ENCODE peak calls at places on chromosomes 1 and 21, in seven cellular contexts. One of them, this sample, is unnamed.

GRCh38 chr1:2124446-2125198 is 70.0 kb downstream of the FAAP20 start:
- DNase-seq in left lung: peak; percentile 45
- DNase-seq in tibial nerve: no peak
- DNase-seq in AG09309: no peak
- DNase-seq in fibroblast of lung: no peak
- DNase-seq in heart left ventricle: peak; percentile 9
- DNase-seq in ovary: no peak
- DNase-seq in this sample: no peak

GRCh38 chr1:110686188-110686587 is 11.4 kb upstream of the KCNA3 start:
- DNase-seq in tibial nerve: no peak
- DNase-seq in left lung: no peak
- DNase-seq in AG09309: no peak
- DNase-seq in ovary: no peak
- DNase-seq in fibroblast of lung: no peak
- DNase-seq in heart left ventricle: no peak
- DNase-seq in this sample: no peak

GRCh38 chr1:20702416-20702815 is 15.4 kb downstream of the KIF17 start:
- DNase-seq in fibroblast of lung: peak; percentile 21
- DNase-seq in ovary: no peak
- DNase-seq in left lung: no peak
- DNase-seq in heart left ventricle: no peak
- DNase-seq in AG09309: no peak
- DNase-seq in tibial nerve: no peak
- DNase-seq in this sample: no peak

GRCh38 chr1:2384941-2385481 is 6.3 kb downstream of the MORN1 start:
- DNase-seq in ovary: peak; percentile 18
- DNase-seq in fibroblast of lung: no peak
- DNase-seq in heart left ventricle: peak; percentile 30
- DNase-seq in tibial nerve: no peak
- DNase-seq in AG09309: no peak
- DNase-seq in left lung: peak; percentile 25
- DNase-seq in this sample: no peak

GRCh38 chr1:117616967-117617366 is 11.1 kb downstream of the TENT5C start:
- DNase-seq in AG09309: no peak
- DNase-seq in tibial nerve: no peak
- DNase-seq in ovary: no peak
- DNase-seq in fibroblast of lung: no peak
- DNase-seq in left lung: no peak
- DNase-seq in heart left ventricle: no peak
- DNase-seq in this sample: no peak

GRCh38 chr1:165129568-165130164 is 226.8 kb downstream of the LMX1A start:
- DNase-seq in AG09309: no peak
- DNase-seq in fibroblast of lung: peak; percentile 23
- DNase-seq in left lung: peak; percentile 50
- DNase-seq in ovary: peak; percentile 18
- DNase-seq in heart left ventricle: peak; percentile 68
- DNase-seq in tibial nerve: peak; percentile 40
- DNase-seq in this sample: peak; percentile 69

GRCh38 chr1:110893908-110894490 is 21.1 kb downstream of the CD53 start:
- DNase-seq in tibial nerve: no peak
- DNase-seq in left lung: no peak
- DNase-seq in heart left ventricle: no peak
- DNase-seq in fibroblast of lung: no peak
- DNase-seq in AG09309: no peak
- DNase-seq in ovary: no peak
- DNase-seq in this sample: no peak

GRCh38 chr1:206695751-206696150 is 11.0 kb downstream of the MAPKAPK2 start:
- DNase-seq in left lung: no peak
- DNase-seq in ovary: no peak
- DNase-seq in AG09309: no peak
- DNase-seq in tibial nerve: no peak
- DNase-seq in fibroblast of lung: no peak
- DNase-seq in heart left ventricle: no peak
- DNase-seq in this sample: no peak

GRCh38 chr1:226656601-226657277 is 82.3 kb downstream of the ITPKB start:
- DNase-seq in left lung: no peak
- DNase-seq in ovary: no peak
- DNase-seq in fibroblast of lung: peak; percentile 92
- DNase-seq in tibial nerve: no peak
- DNase-seq in heart left ventricle: peak; percentile 29
- DNase-seq in AG09309: peak; percentile 62
- DNase-seq in this sample: no peak

GRCh38 chr1:222711319-222712252 is 705 bp downstream of the AIDA start:
- DNase-seq in heart left ventricle: peak; percentile 65
- DNase-seq in left lung: peak; percentile 62
- DNase-seq in tibial nerve: peak; percentile 51
- DNase-seq in AG09309: no peak
- DNase-seq in fibroblast of lung: peak; percentile 66
- DNase-seq in ovary: peak; percentile 54
- DNase-seq in this sample: peak; percentile 78

GRCh38 chr1:7014640-7014930 is 229.3 kb downstream of the CAMTA1 start:
- DNase-seq in left lung: no peak
- DNase-seq in tibial nerve: no peak
- DNase-seq in heart left ventricle: no peak
- DNase-seq in ovary: no peak
- DNase-seq in AG09309: no peak
- DNase-seq in fibroblast of lung: no peak
- DNase-seq in this sample: no peak

GRCh38 chr1:47416319-47417128 is 439 bp downstream of the FOXE3 start:
- DNase-seq in tibial nerve: no peak
- DNase-seq in left lung: no peak
- DNase-seq in fibroblast of lung: no peak
- DNase-seq in heart left ventricle: no peak
- DNase-seq in ovary: no peak
- DNase-seq in AG09309: no peak
- DNase-seq in this sample: no peak

GRCh38 chr21:32611471-32611997 is 643 bp downstream of the CFAP298 start:
- DNase-seq in heart left ventricle: no peak
- DNase-seq in fibroblast of lung: no peak
- DNase-seq in AG09309: no peak
- DNase-seq in tibial nerve: no peak
- DNase-seq in left lung: no peak
- DNase-seq in ovary: no peak
- DNase-seq in this sample: peak; percentile 23

GRCh38 chr21:44356636-44357035 is 3.2 kb downstream of the TRPM2 start:
- DNase-seq in AG09309: no peak
- DNase-seq in heart left ventricle: no peak
- DNase-seq in fibroblast of lung: no peak
- DNase-seq in ovary: no peak
- DNase-seq in tibial nerve: no peak
- DNase-seq in left lung: no peak
- DNase-seq in this sample: no peak

GRCh38 chr1:12142891-12143630 is 23.7 kb upstream of the TNFRSF1B start:
- DNase-seq in tibial nerve: no peak
- DNase-seq in heart left ventricle: peak; percentile 76
- DNase-seq in left lung: peak; percentile 75
- DNase-seq in AG09309: no peak
- DNase-seq in fibroblast of lung: no peak
- DNase-seq in ovary: peak; percentile 41
- DNase-seq in this sample: no peak

GRCh38 chr1:180247061-180247460 is 17.0 kb downstream of the LHX4 start:
- DNase-seq in fibroblast of lung: no peak
- DNase-seq in AG09309: no peak
- DNase-seq in left lung: no peak
- DNase-seq in heart left ventricle: no peak
- DNase-seq in ovary: no peak
- DNase-seq in tibial nerve: no peak
- DNase-seq in this sample: peak; percentile 73

GRCh38 chr1:189432761-189433160 is 1044.9 kb downstream of the BRINP3 start:
- DNase-seq in ovary: no peak
- DNase-seq in AG09309: no peak
- DNase-seq in fibroblast of lung: no peak
- DNase-seq in tibial nerve: no peak
- DNase-seq in heart left ventricle: no peak
- DNase-seq in left lung: no peak
- DNase-seq in this sample: no peak

GRCh38 chr21:28767523-28767922 is 225.2 kb downstream of the LTN1 start:
- DNase-seq in heart left ventricle: no peak
- DNase-seq in AG09309: no peak
- DNase-seq in tibial nerve: no peak
- DNase-seq in ovary: no peak
- DNase-seq in left lung: no peak
- DNase-seq in fibroblast of lung: no peak
- DNase-seq in this sample: no peak

GRCh38 chr1:194378517-194378916 is 1192.1 kb upstream of the B3GALT2 start:
- DNase-seq in AG09309: no peak
- DNase-seq in heart left ventricle: no peak
- DNase-seq in tibial nerve: no peak
- DNase-seq in left lung: no peak
- DNase-seq in ovary: no peak
- DNase-seq in fibroblast of lung: peak; percentile 17
- DNase-seq in this sample: no peak

GRCh38 chr1:29754608-29755375 is 518.5 kb downstream of the PTPRU start:
- DNase-seq in AG09309: no peak
- DNase-seq in fibroblast of lung: no peak
- DNase-seq in tibial nerve: no peak
- DNase-seq in ovary: no peak
- DNase-seq in left lung: no peak
- DNase-seq in heart left ventricle: no peak
- DNase-seq in this sample: no peak

GRCh38 chr1:28078680-28079626 is 9.5 kb downstream of the EYA3 start:
- DNase-seq in tibial nerve: no peak
- DNase-seq in heart left ventricle: no peak
- DNase-seq in AG09309: no peak
- DNase-seq in fibroblast of lung: peak; percentile 27
- DNase-seq in left lung: no peak
- DNase-seq in ovary: no peak
- DNase-seq in this sample: no peak

GRCh38 chr1:54716299-54717047 is 812 bp downstream of the TTC4 start:
- DNase-seq in left lung: no peak
- DNase-seq in ovary: no peak
- DNase-seq in fibroblast of lung: peak; percentile 49
- DNase-seq in heart left ventricle: no peak
- DNase-seq in AG09309: peak; percentile 17
- DNase-seq in tibial nerve: no peak
- DNase-seq in this sample: peak; percentile 52

GRCh38 chr1:54711536-54711935 is 4.1 kb upstream of the TTC4 start:
- DNase-seq in heart left ventricle: no peak
- DNase-seq in left lung: no peak
- DNase-seq in ovary: no peak
- DNase-seq in AG09309: no peak
- DNase-seq in tibial nerve: no peak
- DNase-seq in fibroblast of lung: no peak
- DNase-seq in this sample: no peak

GRCh38 chr1:54714881-54715492 is 674 bp upstream of the TTC4 start:
- DNase-seq in tibial nerve: no peak
- DNase-seq in heart left ventricle: no peak
- DNase-seq in AG09309: no peak
- DNase-seq in ovary: no peak
- DNase-seq in fibroblast of lung: no peak
- DNase-seq in left lung: no peak
- DNase-seq in this sample: no peak

GRCh38 chr1:54710841-54711240 is 4.8 kb upstream of the TTC4 start:
- DNase-seq in ovary: no peak
- DNase-seq in heart left ventricle: no peak
- DNase-seq in AG09309: no peak
- DNase-seq in tibial nerve: no peak
- DNase-seq in fibroblast of lung: no peak
- DNase-seq in left lung: no peak
- DNase-seq in this sample: no peak

GRCh38 chr1:54715493-54716298 is at the start of gene TTC4:
- DNase-seq in AG09309: peak; percentile 18
- DNase-seq in heart left ventricle: peak; percentile 90
- DNase-seq in tibial nerve: peak; percentile 70
- DNase-seq in fibroblast of lung: peak; percentile 79
- DNase-seq in ovary: peak; percentile 75
- DNase-seq in left lung: peak; percentile 83
- DNase-seq in this sample: peak; percentile 86
- TF ChIP-seq CTCF in AG09309: no peak
- TF ChIP-seq CTCF in heart left ventricle: peak; percentile 8
- TF ChIP-seq CTCF in tibial nerve: no peak
- TF ChIP-seq CTCF in fibroblast of lung: no peak
- TF ChIP-seq CTCF in ovary: no peak
- TF ChIP-seq CTCF in left lung: no peak
- TF ChIP-seq CTCF in this sample: no peak

GRCh38 chr1:156928043-156928602 is 7.7 kb downstream of the LRRC71 start:
- DNase-seq in heart left ventricle: no peak
- DNase-seq in fibroblast of lung: no peak
- DNase-seq in ovary: no peak
- DNase-seq in left lung: no peak
- DNase-seq in AG09309: no peak
- DNase-seq in tibial nerve: no peak
- DNase-seq in this sample: no peak
- TF ChIP-seq CTCF in heart left ventricle: no peak
- TF ChIP-seq CTCF in fibroblast of lung: peak; percentile 10
- TF ChIP-seq CTCF in ovary: no peak
- TF ChIP-seq CTCF in left lung: no peak
- TF ChIP-seq CTCF in AG09309: no peak
- TF ChIP-seq CTCF in tibial nerve: no peak
- TF ChIP-seq CTCF in this sample: peak; percentile 43

DNA sequence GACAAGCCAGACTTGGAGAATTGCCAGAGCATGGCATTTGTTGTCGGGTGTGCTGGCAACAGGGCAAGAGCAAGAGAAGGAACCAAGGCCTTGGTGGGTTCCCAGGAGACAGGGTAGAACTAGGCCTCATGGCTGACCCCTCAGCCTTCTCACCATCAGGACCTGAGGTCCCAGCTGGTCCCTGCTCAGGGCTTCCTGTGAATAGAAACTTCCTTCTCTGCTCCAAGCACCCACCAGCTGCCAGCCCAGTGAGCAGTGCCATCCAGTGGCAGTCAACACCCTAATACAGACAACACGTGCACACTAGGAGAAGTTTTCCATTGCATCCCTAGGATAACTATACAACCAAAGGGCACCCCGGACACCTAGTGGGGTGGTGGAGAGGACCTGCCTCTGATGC is 22.8 kb downstream of the S100A6 start:
- DNase-seq in heart left ventricle: no peak
- DNase-seq in tibial nerve: no peak
- DNase-seq in AG09309: no peak
- DNase-seq in left lung: no peak
- DNase-seq in ovary: no peak
- DNase-seq in fibroblast of lung: no peak
- DNase-seq in this sample: no peak
- TF ChIP-seq CTCF in heart left ventricle: peak; percentile 10
- TF ChIP-seq CTCF in tibial nerve: no peak
- TF ChIP-seq CTCF in AG09309: no peak
- TF ChIP-seq CTCF in left lung: no peak
- TF ChIP-seq CTCF in ovary: no peak
- TF ChIP-seq CTCF in fibroblast of lung: no peak
- TF ChIP-seq CTCF in this sample: no peak

DNA sequence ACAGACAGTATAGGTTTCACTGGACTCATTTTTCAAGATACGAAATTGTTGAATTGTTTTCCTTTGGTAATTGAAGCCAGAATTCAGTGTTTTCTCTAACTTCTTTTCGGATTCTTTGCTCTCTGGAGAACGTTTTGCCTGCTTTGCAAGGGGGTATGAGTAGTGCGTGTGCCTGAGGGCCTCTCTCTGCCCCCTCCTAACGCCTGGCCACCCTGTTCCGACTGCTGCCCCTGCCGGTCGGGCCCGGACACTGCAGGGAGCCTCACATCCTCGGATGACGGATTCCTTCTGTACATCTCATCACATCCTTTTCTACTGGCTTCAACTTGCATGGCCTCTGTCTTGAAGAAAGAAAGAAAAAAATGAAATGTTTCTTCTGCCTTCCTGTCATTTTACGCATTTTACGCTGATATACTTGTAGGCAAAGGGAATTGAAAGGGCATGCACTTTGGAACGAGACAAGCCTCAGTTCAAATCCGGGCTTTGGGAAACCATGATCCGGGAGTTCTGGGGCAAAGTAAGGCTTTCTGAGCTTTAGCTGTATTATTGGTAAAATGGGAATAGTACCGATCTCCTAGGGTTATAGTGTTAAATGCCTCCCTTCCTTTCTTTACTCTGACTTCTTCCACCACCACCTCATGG is 65.1 kb downstream of the DISC1 start:
- DNase-seq in left lung: no peak
- DNase-seq in tibial nerve: peak; percentile 55
- DNase-seq in fibroblast of lung: no peak
- DNase-seq in heart left ventricle: peak; percentile 48
- DNase-seq in AG09309: no peak
- DNase-seq in ovary: peak; percentile 71
- DNase-seq in this sample: no peak
- TF ChIP-seq CTCF in left lung: peak; percentile 28
- TF ChIP-seq CTCF in tibial nerve: peak; percentile 50
- TF ChIP-seq CTCF in fibroblast of lung: peak; percentile 64
- TF ChIP-seq CTCF in heart left ventricle: peak; percentile 51
- TF ChIP-seq CTCF in AG09309: peak; percentile 80
- TF ChIP-seq CTCF in ovary: peak; percentile 58
- TF ChIP-seq CTCF in this sample: peak; percentile 38

This sample was measured in PC-9.